ENCODE peak calls at places on chromosome 1, in eight cellular contexts. V is fibroblast of lung; J is stomach; I is naive thymus-derived CD4-positive, alpha-beta T cell; S is prostate gland; P is pancreas; A is CD8-positive, alpha-beta T cell; C is mucosa of descending colon. H is an unnamed sample. For H3K9me3 and H3K4me1, the result is how much of the 10 kb centered on the place peaks cover.

GRCh38 chr1:171226757-171227370 is 21.4 kb upstream of the FMO1 start:
- DNase-seq in V (peak), J (peak), I (no peak), S (peak), P (no peak), A (no peak), C (no peak), H (no peak)

GRCh38 chr1:167671727-167672511 is 41.9 kb downstream of the RCSD1 start:
- DNase-seq in V (no peak), J (no peak), I (no peak), S (no peak), P (no peak), A (no peak), C (no peak), H (no peak)

GRCh38 chr1:235671992-235672391 is 22.4 kb upstream of the GNG4 start:
- DNase-seq in V (no peak), J (no peak), I (no peak), S (no peak), P (no peak), A (no peak), C (no peak), H (no peak)

GRCh38 chr1:20110679-20111078 is 8.7 kb downstream of the PLA2G2D start:
- DNase-seq in V (peak), J (no peak), I (no peak), S (no peak), P (no peak), A (no peak), C (no peak), H (no peak)

GRCh38 chr1:87706779-87707228 is 378.1 kb downstream of the LMO4 start:
- DNase-seq in V (no peak), J (no peak), I (no peak), S (no peak), P (no peak), A (no peak), C (no peak), H (no peak)

GRCh38 chr1:217881607-217882332 is 250.6 kb downstream of the SPATA17 start:
- DNase-seq in V (peak), J (no peak), I (no peak), S (no peak), P (no peak), A (no peak), C (no peak), H (no peak)

GRCh38 chr1:22717038-22717758 is 6.6 kb downstream of the EPHB2 start:
- DNase-seq in V (no peak), J (peak), I (no peak), S (no peak), P (peak), A (no peak), C (peak), H (no peak)

GRCh38 chr1:226956942-226957713 is 17.0 kb downstream of the COQ8A start:
- DNase-seq in V (no peak), J (no peak), I (no peak), S (no peak), P (no peak), A (no peak), C (no peak), H (no peak)

GRCh38 chr1:89763649-89763986 is 57.2 kb upstream of the LRRC8D start:
- DNase-seq in V (no peak), J (no peak), I (no peak), S (no peak), P (no peak), A (no peak), C (no peak), H (no peak)
- H3K4me3 ChIP-seq in V (peak), J (peak), I (peak), S (no peak), P (peak), A (peak), C (no peak), H (peak)

DNA sequence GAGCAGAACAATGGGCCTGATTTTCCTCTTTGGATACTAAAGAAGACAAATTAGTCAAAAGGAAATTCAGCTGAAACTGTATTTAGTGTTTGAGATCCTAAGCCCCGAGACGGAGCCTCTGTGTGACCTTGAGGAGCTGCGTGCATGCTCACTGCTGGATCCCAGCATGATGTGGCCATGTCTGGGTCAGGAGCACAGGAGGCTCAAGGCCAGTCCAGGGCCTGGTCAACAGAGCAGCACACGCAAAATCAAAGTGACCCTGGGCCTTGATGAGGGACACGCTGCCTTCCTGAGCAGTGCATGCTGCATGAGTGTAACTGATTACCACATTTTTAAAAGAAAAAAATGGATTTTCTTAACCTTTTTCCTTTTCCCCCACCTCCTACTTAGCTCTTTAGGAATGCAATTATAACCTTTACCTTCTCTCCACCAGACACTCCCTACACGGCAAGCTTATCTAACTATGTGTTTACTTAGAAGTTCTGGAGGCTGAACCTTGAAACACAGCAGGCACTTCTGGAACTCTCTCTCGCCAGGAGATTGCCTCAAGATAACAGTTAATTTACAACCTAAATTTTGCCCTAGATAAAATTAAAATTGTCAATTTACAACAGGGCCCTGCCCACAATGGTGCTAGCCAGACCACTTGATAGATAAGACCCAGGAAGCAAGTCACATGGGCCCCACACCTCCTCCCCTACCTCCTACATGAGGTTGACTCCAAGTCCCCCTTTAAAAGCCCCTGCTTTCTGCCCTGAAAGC is 144.6 kb downstream of the LRIG2 start:
- DNase-seq in V (no peak), J (no peak), I (no peak), S (no peak), P (no peak), A (no peak), C (no peak), H (no peak)
- H3K9me3 ChIP-seq in V (under half), J (under half), I (under half), S (under half), P (under half), A (under half), C (under half), H (under half)

DNA sequence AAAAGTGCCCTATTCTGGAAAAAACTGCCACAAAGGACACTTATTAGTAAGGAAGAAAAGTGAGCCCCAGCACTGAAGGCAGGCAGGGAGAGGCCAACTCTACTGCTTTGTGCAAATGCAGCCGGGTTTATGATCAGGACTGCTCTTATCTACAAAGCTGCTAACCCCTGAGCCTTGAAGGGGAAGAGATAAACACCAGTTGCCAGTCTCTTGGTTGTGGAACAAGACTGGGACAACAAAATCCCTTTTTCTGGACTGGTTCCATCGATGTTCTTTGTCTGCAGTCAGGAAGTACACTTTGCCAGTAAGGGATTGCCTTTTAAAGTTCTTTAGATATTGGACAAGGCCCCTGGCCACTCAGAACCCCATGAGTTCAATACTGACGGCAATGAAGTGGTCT is 43.8 kb downstream of the GNB1 start:
- DNase-seq in V (no peak), J (peak), I (no peak), S (peak), P (no peak), A (no peak), C (no peak), H (no peak)
- H3K4me1 ChIP-seq in V (under half), J (under half), I (under half), S (under half), P (under half), A (under half), C (under half), H (under half)

GRCh38 chr1:150601540-150601939 is 22.1 kb upstream of the MCL1 start:
- DNase-seq in V (no peak), J (no peak), I (no peak), S (no peak), P (no peak), A (no peak), C (no peak), H (no peak)
- H3K4me3 ChIP-seq in V (no peak), J (no peak), I (no peak), S (no peak), P (no peak), A (no peak), C (no peak), H (no peak)

GRCh38 chr1:29811727-29812396 is 575.5 kb downstream of the PTPRU start:
- DNase-seq in V (no peak), J (peak), I (no peak), S (no peak), P (no peak), A (no peak), C (no peak), H (no peak)
- H3K9me3 ChIP-seq in V (under half), J (under half), I (under half), S (under half), P (under half), A (under half), C (under half), H (under half)

GRCh38 chr1:38274974-38275373 is 228.4 kb upstream of the POU3F1 start:
- DNase-seq in V (no peak), J (no peak), I (no peak), S (no peak), P (no peak), A (no peak), C (no peak), H (no peak)

GRCh38 chr1:38271116-38271633 is 224.6 kb upstream of the POU3F1 start:
- DNase-seq in V (no peak), J (no peak), I (no peak), S (no peak), P (no peak), A (no peak), C (no peak), H (no peak)

GRCh38 chr1:38273405-38273804 is 226.8 kb upstream of the POU3F1 start:
- DNase-seq in V (no peak), J (no peak), I (no peak), S (no peak), P (no peak), A (no peak), C (no peak), H (no peak)

GRCh38 chr1:38270241-38270871 is 223.8 kb upstream of the POU3F1 start:
- DNase-seq in V (no peak), J (no peak), I (no peak), S (no peak), P (no peak), A (no peak), C (no peak), H (no peak)

DNA sequence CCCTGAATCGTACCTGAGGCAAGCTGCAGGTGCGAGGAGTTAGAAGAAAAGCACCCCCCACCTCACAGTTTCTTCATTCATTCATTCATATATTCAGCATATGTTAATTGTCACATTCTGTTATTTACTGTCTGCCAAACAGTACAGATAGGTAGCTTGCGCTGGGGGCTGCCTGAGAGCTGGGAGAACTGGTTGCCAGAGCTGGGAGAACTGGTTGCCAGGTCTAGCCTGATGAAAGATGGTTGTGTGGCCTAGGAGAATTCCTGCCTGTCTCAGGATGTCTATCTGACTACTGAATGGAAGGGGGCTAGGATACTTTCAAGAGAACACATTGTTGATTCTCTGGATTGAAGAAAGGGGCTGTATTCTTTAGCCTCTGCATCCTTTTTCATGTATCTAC is 225.9 kb upstream of the POU3F1 start:
- DNase-seq in V (no peak), J (no peak), I (no peak), S (no peak), P (no peak), A (no peak), C (no peak), H (no peak)
- H3K4me1 ChIP-seq in V (under half), J (under half), I (under half), S (under half), P (under half), A (under half), C (under half), H (under half)

GRCh38 chr1:151326619-151327222 is 495 bp downstream of the PI4KB start:
- DNase-seq in V (peak), J (peak), I (peak), S (peak), P (no peak), A (peak), C (peak), H (peak)

GRCh38 chr1:151325231-151325630 is 2.0 kb downstream of the PI4KB start:
- DNase-seq in V (no peak), J (no peak), I (no peak), S (no peak), P (no peak), A (no peak), C (no peak), H (no peak)

GRCh38 chr1:151324390-151324930 is 2.8 kb downstream of the PI4KB start:
- DNase-seq in V (no peak), J (no peak), I (no peak), S (no peak), P (no peak), A (no peak), C (no peak), H (no peak)

GRCh38 chr1:151327223-151327902 is at the start of gene PI4KB:
- DNase-seq in V (peak), J (peak), I (peak), S (peak), P (peak), A (peak), C (peak), H (peak)

DNA sequence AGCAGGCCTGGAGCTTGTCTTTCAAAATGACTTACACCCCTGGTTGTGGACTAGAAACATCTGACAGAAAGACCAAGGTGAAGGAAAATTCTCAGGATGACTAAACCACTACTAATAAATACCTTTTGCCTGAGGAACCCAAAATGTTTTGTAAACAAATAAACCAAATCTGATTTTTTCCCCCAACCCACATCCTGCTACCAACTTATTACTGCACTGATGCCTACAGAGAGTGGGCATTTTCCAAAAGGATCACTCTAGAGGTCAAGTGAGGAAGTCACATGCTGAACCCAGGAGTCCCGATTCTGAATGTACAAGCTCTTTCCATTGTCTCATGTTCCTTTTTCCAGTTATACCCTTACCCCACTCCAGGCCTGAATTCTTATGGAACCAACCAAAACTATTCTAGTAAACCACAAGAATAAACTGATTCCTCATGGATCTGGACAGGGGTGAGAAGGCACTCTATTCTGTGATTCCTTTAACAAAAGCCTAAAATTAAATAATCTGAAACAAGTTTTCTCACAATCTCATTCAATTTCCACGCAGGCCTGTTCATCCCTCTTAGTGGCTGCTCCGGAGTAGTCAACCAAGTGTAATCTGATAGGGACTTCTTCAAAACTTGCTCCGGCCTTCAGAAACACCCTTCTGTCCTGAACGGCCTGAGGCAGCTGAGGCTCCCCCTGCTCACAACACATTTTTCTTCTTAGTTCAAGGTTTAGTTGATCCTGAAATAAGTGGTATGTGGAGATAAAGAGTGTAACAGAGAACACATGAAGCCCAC is 1.4 kb downstream of the PI4KB start:
- DNase-seq in V (no peak), J (no peak), I (no peak), S (no peak), P (no peak), A (no peak), C (no peak), H (no peak)
- H3K4me3 ChIP-seq in V (peak), J (peak), I (no peak), S (peak), P (no peak), A (no peak), C (no peak), H (peak)

DNA sequence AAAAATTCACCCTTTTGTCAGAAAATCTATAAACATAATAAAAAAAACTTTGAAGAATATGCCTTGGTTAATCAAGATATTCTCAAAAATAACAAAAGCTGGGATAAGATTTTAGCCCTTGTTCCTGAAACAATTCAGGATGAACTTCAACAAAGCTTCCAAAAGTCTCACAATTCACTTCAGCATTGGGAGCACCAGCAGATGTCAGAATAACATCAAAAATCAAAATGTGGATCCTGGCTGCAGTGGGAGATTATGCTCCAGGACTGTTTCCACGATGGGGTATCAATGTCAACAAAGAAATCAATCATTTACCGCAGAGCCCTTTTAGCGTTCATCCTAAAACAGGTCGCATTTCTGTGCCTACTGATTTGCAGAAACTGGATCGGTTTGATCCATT is 35.2 kb downstream of the ZNF670 start:
- DNase-seq in V (no peak), J (no peak), I (no peak), S (no peak), P (no peak), A (no peak), C (no peak), H (no peak)
- H3K9me3 ChIP-seq in V (under half), J (under half), I (under half), S (under half), P (under half), A (under half), C (half or more), H (under half)

H was measured in effector memory CD4-positive, alpha-beta T cell.